ENCODE peak calls at places on chromosomes 3 and 15, in eight cellular contexts. P is ovary, G is K562, M is A549, K is transverse colon, F is HepG2, I is sigmoid colon, W is H1. V is an unnamed sample.

GRCh38 chr3:171806200-171807128 is 3.8 kb downstream of the PLD1 start:
- DNase-seq in K (no peak), F (peak; percentile 95), W (no peak), G (peak; percentile 47), P (no peak), M (peak; percentile 90), I (no peak), V (no peak)

GRCh38 chr3:4356642-4357041 is 53.5 kb downstream of the SETMAR start:
- DNase-seq in F (no peak), M (no peak), G (no peak), K (no peak), I (no peak), P (no peak), W (no peak), V (no peak)

GRCh38 chr15:100732359-100733055 is 130.1 kb downstream of the ASB7 start:
- DNase-seq in G (no peak), F (no peak), K (no peak), W (peak; percentile 30), I (no peak), P (no peak), M (no peak), V (no peak)

GRCh38 chr3:67783281-67784250 is 129.2 kb upstream of the SUCLG2 start:
- DNase-seq in K (no peak), P (no peak), G (no peak), M (no peak), F (no peak), I (no peak), W (no peak), V (no peak)

GRCh38 chr15:29938701-29939340 is 116.6 kb upstream of the TJP1 start:
- DNase-seq in K (no peak), F (peak; percentile 10), W (no peak), I (no peak), G (no peak), M (no peak), P (no peak), V (no peak)

GRCh38 chr3:187150599-187150998 is 11.3 kb upstream of the RPL39L start:
- DNase-seq in P (no peak), G (no peak), K (peak; percentile 38), I (no peak), F (peak; percentile 34), W (peak; percentile 77), M (no peak), V (peak; percentile 48)

GRCh38 chr15:96324900-96325299 is 5.6 kb upstream of the NR2F2 start:
- DNase-seq in K (no peak), P (no peak), F (no peak), W (no peak), G (no peak), M (no peak), I (no peak), V (no peak)

GRCh38 chr3:110210261-110210660 is 861.4 kb upstream of the NECTIN3 start:
- DNase-seq in G (no peak), I (no peak), F (no peak), M (no peak), P (no peak), K (no peak), W (no peak), V (no peak)

GRCh38 chr3:123728991-123729390 is 144.1 kb upstream of the HACD2 start:
- DNase-seq in K (no peak), F (no peak), G (no peak), P (no peak), W (no peak), I (no peak), M (no peak), V (no peak)

GRCh38 chr3:31170932-31171670 is 276.6 kb upstream of the GADL1 start:
- DNase-seq in W (no peak), I (no peak), G (no peak), F (no peak), M (peak; percentile 51), P (no peak), K (no peak), V (no peak)

GRCh38 chr3:156792945-156793344 is 33.2 kb upstream of the LEKR1 start:
- DNase-seq in M (no peak), P (no peak), G (no peak), W (no peak), F (no peak), I (no peak), K (no peak), V (no peak)

GRCh38 chr3:30511524-30512278 is 94.7 kb upstream of the TGFBR2 start:
- DNase-seq in W (no peak), K (no peak), G (no peak), M (peak; percentile 92), P (no peak), F (peak; percentile 83), I (no peak), V (no peak)

GRCh38 chr15:75153084-75153483 is 48.6 kb upstream of the C15orf39 start:
- DNase-seq in I (no peak), K (no peak), F (peak; percentile 82), G (peak; percentile 77), P (no peak), W (no peak), M (peak; percentile 84), V (no peak)

GRCh38 chr3:117130222-117130621 is 420.6 kb downstream of the TUSC7 start:
- DNase-seq in M (no peak), P (no peak), I (no peak), G (no peak), F (no peak), W (no peak), K (no peak), V (no peak)

GRCh38 chr3:184001761-184002160 is 15.9 kb downstream of the ABCC5 start:
- DNase-seq in W (no peak), G (no peak), M (no peak), K (no peak), I (no peak), F (no peak), P (no peak), V (no peak)

GRCh38 chr3:62319570-62320243 is 53.6 kb downstream of the FEZF2 start:
- DNase-seq in F (no peak), I (no peak), G (no peak), W (no peak), P (no peak), K (no peak), M (no peak), V (no peak)

GRCh38 chr3:127730666-127731294 is 58.0 kb downstream of the ABTB1 start:
- DNase-seq in P (no peak), F (no peak), I (no peak), M (no peak), K (no peak), G (no peak), W (no peak), V (no peak)

DNA sequence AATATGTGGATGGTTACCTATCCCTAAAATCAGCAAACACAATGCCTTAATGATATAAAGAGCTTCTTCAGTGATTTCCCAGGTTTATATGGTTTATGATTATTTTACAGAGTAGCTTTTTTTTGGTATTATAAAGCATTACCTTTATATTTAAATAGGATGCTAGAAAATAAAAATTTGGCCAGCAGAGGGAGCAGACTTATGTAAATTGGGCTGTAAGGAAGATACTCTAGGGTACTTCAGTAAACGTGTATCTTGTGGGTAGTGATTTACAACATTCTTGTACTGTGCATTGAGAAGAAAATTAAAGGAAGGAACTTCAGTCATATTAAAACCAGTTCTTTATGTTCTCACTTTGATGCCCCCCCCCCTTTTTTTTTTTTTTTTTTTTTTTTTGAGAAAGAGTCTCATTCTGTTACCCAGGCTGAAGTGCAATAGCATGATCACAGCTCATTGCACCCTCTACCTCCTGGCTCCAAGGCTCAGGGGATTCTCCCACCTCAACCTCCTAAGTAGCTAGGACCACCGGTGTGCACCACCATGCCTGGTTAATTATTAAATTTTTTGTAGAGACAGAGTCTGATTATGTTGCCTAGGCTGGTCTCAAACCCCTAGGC is 167.9 kb downstream of the BBX start:
- DNase-seq in M (peak; percentile 67), W (no peak), F (peak; percentile 45), I (no peak), P (no peak), K (no peak), G (peak; percentile 10), V (no peak)
- TF ChIP-seq EP300 in M (no peak), W (no peak), F (no peak), I (no peak), P (no peak), K (no peak), G (no peak), V (no peak)

DNA sequence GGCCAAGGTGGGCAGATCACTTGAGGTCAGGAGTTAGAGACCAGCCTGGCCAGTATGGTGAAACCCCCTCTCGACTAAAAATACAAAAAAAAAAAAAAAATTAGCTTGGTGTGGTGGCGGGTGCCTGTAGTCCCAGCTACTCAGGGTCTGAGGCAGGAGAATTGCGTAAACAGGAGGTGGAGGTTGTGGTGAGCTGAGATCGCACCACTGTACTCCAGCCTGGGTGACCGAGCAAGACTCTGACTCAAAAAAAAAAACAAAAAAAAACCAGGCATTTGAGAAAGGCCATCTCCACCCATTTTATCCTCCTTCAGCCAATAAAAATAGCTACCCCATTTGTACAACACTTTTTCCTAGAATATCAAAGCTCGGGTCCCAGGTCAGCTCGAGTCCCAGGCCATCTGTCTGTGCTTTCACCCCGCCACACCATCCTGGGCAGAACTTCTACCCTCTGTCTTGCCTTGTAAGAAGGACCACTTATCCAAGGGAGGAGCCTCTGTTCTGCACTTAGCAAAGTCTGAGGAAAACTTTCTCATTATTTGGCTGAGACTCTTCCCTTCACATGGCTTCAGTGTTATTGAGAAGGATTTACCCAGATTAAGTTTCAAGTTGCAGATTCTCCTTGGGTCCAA is 99.2 kb downstream of the MESD start:
- DNase-seq in P (no peak), F (no peak), M (no peak), I (no peak), K (no peak), G (no peak), W (no peak), V (no peak)
- TF ChIP-seq EP300 in P (no peak), F (no peak), M (no peak), I (no peak), K (no peak), G (no peak), W (no peak), V (no peak)

GRCh38 chr15:73368301-73369072 is at the start of gene HCN4:
- DNase-seq in P (no peak), G (peak; percentile 31), K (no peak), F (no peak), I (no peak), W (peak; percentile 85), M (no peak), V (no peak)
- TF ChIP-seq EP300 in P (no peak), G (no peak), K (no peak), F (no peak), I (no peak), W (no peak), M (no peak), V (no peak)

GRCh38 chr15:83694538-83694937 is 40.6 kb downstream of the ADAMTSL3 start:
- DNase-seq in M (no peak), G (no peak), F (no peak), P (no peak), I (no peak), W (no peak), K (no peak), V (no peak)

GRCh38 chr15:83692820-83693581 is 39.1 kb downstream of the ADAMTSL3 start:
- DNase-seq in F (no peak), G (no peak), I (no peak), W (no peak), P (no peak), K (no peak), M (no peak), V (no peak)

GRCh38 chr15:83695901-83696425 is 42.0 kb downstream of the ADAMTSL3 start:
- DNase-seq in W (no peak), G (no peak), M (peak; percentile 13), I (no peak), K (no peak), P (no peak), F (no peak), V (no peak)

GRCh38 chr15:83694030-83694429 is 40.1 kb downstream of the ADAMTSL3 start:
- DNase-seq in P (no peak), F (no peak), I (no peak), W (peak; percentile 49), M (peak; percentile 15), G (no peak), K (no peak), V (no peak)

GRCh38 chr15:83695246-83695645 is 41.3 kb downstream of the ADAMTSL3 start:
- DNase-seq in M (no peak), W (no peak), K (no peak), G (no peak), F (no peak), I (no peak), P (no peak), V (no peak)
- TF ChIP-seq EP300 in M (no peak), W (no peak), K (no peak), G (no peak), F (no peak), I (no peak), P (no peak), V (no peak)

V was measured in stomach.